ENCODE peak calls at places on chromosomes 6 and 20, in four cellular contexts. Y is activated T-helper 1 cell treated with anti-CD3 and anti-CD28 coated beads, Interleukin-12 subunit alpha, Interleukin-12 subunit beta, Interleukin-2, Interleukin-4 antibody, amounts not matched to agents 30 ng/mL and 10 ng/mL and 1 ng/mL, durations not matched to agents 14 hours and 24 hours and 36 hours; Z is CD8-positive, alpha-beta T cell; K is nucleus accumbens. B is an unnamed sample.

GRCh38 chr6:126143650-126144260 is 157.4 kb downstream of the TRMT11 start:
- DNase-seq in Y (no peak), Z (no peak), K (no peak), B (no peak)

GRCh38 chr6:99589907-99590493 is 16.6 kb upstream of the PRDM13 start:
- DNase-seq in Y (no peak), Z (no peak), K (no peak), B (no peak)

GRCh38 chr6:82906489-82906888 is 159.2 kb downstream of the UBE3D start:
- DNase-seq in Y (no peak), Z (no peak), K (no peak), B (no peak)

GRCh38 chr6:166259296-166259977 is 48.8 kb downstream of the PRR18 start:
- DNase-seq in Y (no peak), Z (no peak), K (no peak), B (no peak)

GRCh38 chr6:107489636-107490567 is at the start of gene SOBP:
- DNase-seq in Y (peak), Z (peak), K (peak), B (peak)

GRCh38 chr20:36109251-36109947 is 45.1 kb upstream of the EPB41L1 start:
- DNase-seq in Y (no peak), Z (no peak), K (no peak), B (no peak)

GRCh38 chr20:24235740-24236139 is 233.7 kb upstream of the SYNDIG1 start:
- DNase-seq in Y (no peak), Z (no peak), K (no peak), B (no peak)

GRCh38 chr6:27154696-27155095 is 92.8 kb upstream of the PRSS16 start:
- DNase-seq in Y (no peak), Z (no peak), K (no peak), B (no peak)

GRCh38 chr20:32441638-32442037 is 83.5 kb downstream of the ASXL1 start:
- DNase-seq in Y (no peak), Z (no peak), K (no peak), B (no peak)

GRCh38 chr6:90209527-90209926 is 87.1 kb downstream of the BACH2 start:
- DNase-seq in Y (no peak), Z (peak), K (no peak), B (no peak)

GRCh38 chr6:56381852-56382251 is 134.5 kb upstream of the COL21A1 start:
- DNase-seq in Y (no peak), Z (no peak), K (no peak), B (no peak)

GRCh38 chr20:62921119-62921687 is 5.1 kb downstream of the DIDO1 start:
- DNase-seq in Y (peak), Z (peak), K (no peak), B (peak)

GRCh38 chr6:10529231-10529801 is 8.2 kb downstream of the GCNT2 start:
- DNase-seq in Y (no peak), Z (no peak), K (no peak), B (no peak)

GRCh38 chr6:159969204-159969912 is 476 bp downstream of the IGF2R start:
- DNase-seq in Y (peak), Z (peak), K (no peak), B (no peak)

GRCh38 chr6:135236732-135237131 is 55.6 kb downstream of the MYB start:
- DNase-seq in Y (no peak), Z (no peak), K (no peak), B (no peak)

GRCh38 chr6:89999154-89999553 is 104.9 kb downstream of the GJA10 start:
- DNase-seq in Y (no peak), Z (no peak), K (no peak), B (no peak)

GRCh38 chr6:39471954-39472659 is 149.6 kb upstream of the KCNK16 start:
- DNase-seq in Y (no peak), Z (no peak), K (no peak), B (no peak)

GRCh38 chr6:38452816-38453215 is 186.9 kb downstream of the BTBD9 start:
- DNase-seq in Y (no peak), Z (no peak), K (no peak), B (no peak)

GRCh38 chr20:57013741-57014140 is 252.7 kb downstream of the BMP7 start:
- DNase-seq in Y (no peak), Z (no peak), K (no peak), B (no peak)

GRCh38 chr6:161424421-161424820 is 150.6 kb upstream of the AGPAT4 start:
- DNase-seq in Y (no peak), Z (no peak), K (no peak), B (no peak)

GRCh38 chr6:97095466-97095865 is 170.9 kb downstream of the KLHL32 start:
- DNase-seq in Y (no peak), Z (no peak), K (no peak), B (no peak)

GRCh38 chr6:106141441-106142237 is 55.5 kb downstream of the PRDM1 start:
- DNase-seq in Y (peak), Z (no peak), K (no peak), B (no peak)